ENCODE peak calls at places on chromosomes 6 and 20, in seven cellular contexts. Y is HFFc6; Q is uterus; I is tibial artery; E is GOT3; J is aorta; S is activated T-helper 1 cell treated with anti-CD3 and anti-CD28 coated beads, Interleukin-2, amount 50 U/mL, for 16 hours. G is an unnamed sample.
A peak's percentile ranks its signal among the peaks of the same experiment; 100 is the strongest.

GRCh38 chr6:127182501-127182900 is 64.0 kb downstream of the RSPO3 start:
- DNase-seq in Q (no peak), S (no peak), I (no peak), J (no peak), E (no peak), Y (no peak), G (no peak)

GRCh38 chr6:125818659-125819297 is 28.0 kb downstream of the NCOA7 start:
- DNase-seq in J (no peak), S (no peak), Y (no peak), I (no peak), Q (no peak), E (no peak), G (no peak)

GRCh38 chr6:170096191-170096802 is 194.6 kb downstream of the DLL1 start:
- DNase-seq in Q (peak; percentile 20), Y (no peak), S (no peak), E (no peak), J (peak; percentile 74), I (peak; percentile 7), G (no peak)

GRCh38 chr6:43917878-43918382 is 147.9 kb downstream of the VEGFA start:
- DNase-seq in Y (no peak), Q (no peak), S (no peak), E (no peak), I (no peak), J (no peak), G (no peak)

GRCh38 chr6:579339-579738 is 77.6 kb downstream of the HUS1B start:
- DNase-seq in Y (peak; percentile 12), J (no peak), Q (no peak), S (no peak), E (no peak), I (no peak), G (peak; percentile 23)

GRCh38 chr6:56242343-56242742 is 5.0 kb downstream of the COL21A1 start:
- DNase-seq in Q (no peak), S (no peak), E (no peak), J (no peak), I (no peak), Y (no peak), G (no peak)

GRCh38 chr6:24313477-24314141 is 44.2 kb downstream of the DCDC2 start:
- DNase-seq in S (no peak), I (no peak), Q (no peak), Y (no peak), J (no peak), E (no peak), G (no peak)

GRCh38 chr6:151763303-151763702 is 44.2 kb upstream of the ESR1 start:
- DNase-seq in Y (peak; percentile 45), E (no peak), Q (peak; percentile 33), S (no peak), I (no peak), J (no peak), G (no peak)

GRCh38 chr6:44820366-44821158 is 433.1 kb downstream of the CDC5L start:
- DNase-seq in E (no peak), Y (no peak), S (no peak), J (no peak), Q (no peak), I (no peak), G (no peak)

GRCh38 chr6:151723152-151723551 is 84.3 kb upstream of the ESR1 start:
- DNase-seq in I (no peak), S (no peak), Q (no peak), E (no peak), Y (no peak), J (no peak), G (no peak)

GRCh38 chr6:31332637-31333602 is 24.1 kb downstream of the HLA-B start:
- DNase-seq in E (no peak), S (no peak), Y (no peak), Q (no peak), J (no peak), I (no peak), G (peak; percentile 10)

GRCh38 chr6:160085226-160085625 is 36.4 kb upstream of the SLC22A1 start:
- DNase-seq in I (no peak), J (no peak), S (no peak), E (no peak), Q (no peak), Y (no peak), G (no peak)

GRCh38 chr20:56091635-56092180 is 86.4 kb upstream of the CBLN4 start:
- DNase-seq in Y (no peak), J (no peak), E (no peak), Q (no peak), S (no peak), I (no peak), G (no peak)

GRCh38 chr6:43267619-43268347 is 24.5 kb downstream of the TTBK1 start:
- DNase-seq in Y (no peak), Q (no peak), S (no peak), I (no peak), E (no peak), J (no peak), G (no peak)

GRCh38 chr6:99151634-99152344 is 197.7 kb downstream of the FAXC start:
- DNase-seq in S (no peak), Y (peak; percentile 17), I (no peak), E (no peak), Q (no peak), J (no peak), G (peak; percentile 40)

GRCh38 chr20:48731581-48731980 is 96.2 kb downstream of the PREX1 start:
- DNase-seq in S (no peak), E (no peak), J (peak; percentile 70), I (no peak), Y (no peak), Q (no peak), G (no peak)

GRCh38 chr6:84652356-84653026 is 111.9 kb downstream of the TBX18 start:
- DNase-seq in I (no peak), Q (no peak), S (no peak), Y (peak; percentile 93), E (no peak), J (no peak), G (no peak)